ENCODE peak calls at places on chromosomes 5 and 9, in ten cellular contexts. One of them, this sample, is unnamed.

GRCh38 chr9:98081477-98082219 is 25.1 kb downstream of the NANS start:
- DNase-seq in SW 1271: peak
- DNase-seq in amniotic stem cell: no peak
- DNase-seq in T-helper 9 cell: no peak
- DNase-seq in CD4-positive, alpha-beta memory T cell: no peak
- DNase-seq in HTR-8/SVneo: no peak
- DNase-seq in stomach: peak
- DNase-seq in ACHN: peak
- DNase-seq in GM19239: no peak
- DNase-seq in psoas muscle: no peak
- DNase-seq in this sample: no peak

GRCh38 chr5:133324058-133324457 is 272.2 kb downstream of the HSPA4 start:
- DNase-seq in psoas muscle: no peak
- DNase-seq in SW 1271: no peak
- DNase-seq in GM19239: no peak
- DNase-seq in T-helper 9 cell: no peak
- DNase-seq in CD4-positive, alpha-beta memory T cell: no peak
- DNase-seq in stomach: no peak
- DNase-seq in amniotic stem cell: no peak
- DNase-seq in ACHN: no peak
- DNase-seq in HTR-8/SVneo: no peak
- DNase-seq in this sample: no peak

GRCh38 chr9:91154686-91155085 is 207.0 kb downstream of the AUH start:
- DNase-seq in ACHN: no peak
- DNase-seq in CD4-positive, alpha-beta memory T cell: no peak
- DNase-seq in T-helper 9 cell: no peak
- DNase-seq in SW 1271: no peak
- DNase-seq in stomach: no peak
- DNase-seq in GM19239: no peak
- DNase-seq in psoas muscle: no peak
- DNase-seq in HTR-8/SVneo: no peak
- DNase-seq in amniotic stem cell: no peak
- DNase-seq in this sample: no peak

GRCh38 chr5:179679014-179679674 is 1.7 kb downstream of the CBY3 start:
- DNase-seq in psoas muscle: peak
- DNase-seq in stomach: peak
- DNase-seq in HTR-8/SVneo: no peak
- DNase-seq in amniotic stem cell: no peak
- DNase-seq in GM19239: no peak
- DNase-seq in CD4-positive, alpha-beta memory T cell: peak
- DNase-seq in T-helper 9 cell: peak
- DNase-seq in ACHN: no peak
- DNase-seq in SW 1271: peak
- DNase-seq in this sample: peak

GRCh38 chr5:177116631-177117373 is 16.8 kb upstream of the NSD1 start:
- DNase-seq in GM19239: peak
- DNase-seq in amniotic stem cell: no peak
- DNase-seq in ACHN: no peak
- DNase-seq in stomach: peak
- DNase-seq in T-helper 9 cell: peak
- DNase-seq in CD4-positive, alpha-beta memory T cell: peak
- DNase-seq in SW 1271: no peak
- DNase-seq in psoas muscle: peak
- DNase-seq in HTR-8/SVneo: no peak
- DNase-seq in this sample: peak

GRCh38 chr5:111364992-111365391 is 140.8 kb downstream of the CAMK4 start:
- DNase-seq in stomach: no peak
- DNase-seq in ACHN: peak
- DNase-seq in amniotic stem cell: no peak
- DNase-seq in CD4-positive, alpha-beta memory T cell: no peak
- DNase-seq in SW 1271: no peak
- DNase-seq in T-helper 9 cell: no peak
- DNase-seq in HTR-8/SVneo: no peak
- DNase-seq in psoas muscle: no peak
- DNase-seq in GM19239: no peak
- DNase-seq in this sample: no peak

GRCh38 chr9:761155-761792 is 80.2 kb upstream of the DMRT1 start:
- DNase-seq in SW 1271: no peak
- DNase-seq in T-helper 9 cell: no peak
- DNase-seq in amniotic stem cell: no peak
- DNase-seq in stomach: no peak
- DNase-seq in CD4-positive, alpha-beta memory T cell: no peak
- DNase-seq in ACHN: no peak
- DNase-seq in HTR-8/SVneo: no peak
- DNase-seq in psoas muscle: no peak
- DNase-seq in GM19239: no peak
- DNase-seq in this sample: no peak

GRCh38 chr5:172762214-172763119 is 8.5 kb downstream of the DUSP1 start:
- DNase-seq in T-helper 9 cell: no peak
- DNase-seq in GM19239: no peak
- DNase-seq in stomach: no peak
- DNase-seq in psoas muscle: no peak
- DNase-seq in CD4-positive, alpha-beta memory T cell: no peak
- DNase-seq in HTR-8/SVneo: no peak
- DNase-seq in SW 1271: no peak
- DNase-seq in ACHN: no peak
- DNase-seq in amniotic stem cell: no peak
- DNase-seq in this sample: no peak

GRCh38 chr5:348726-349125 is 27.2 kb downstream of the AHRR start:
- DNase-seq in SW 1271: no peak
- DNase-seq in GM19239: no peak
- DNase-seq in psoas muscle: no peak
- DNase-seq in stomach: no peak
- DNase-seq in CD4-positive, alpha-beta memory T cell: no peak
- DNase-seq in T-helper 9 cell: no peak
- DNase-seq in ACHN: no peak
- DNase-seq in amniotic stem cell: no peak
- DNase-seq in HTR-8/SVneo: no peak
- DNase-seq in this sample: no peak

GRCh38 chr9:136723989-136724388 is 11.6 kb downstream of the DIPK1B start:
- DNase-seq in SW 1271: no peak
- DNase-seq in GM19239: no peak
- DNase-seq in amniotic stem cell: no peak
- DNase-seq in ACHN: no peak
- DNase-seq in psoas muscle: no peak
- DNase-seq in HTR-8/SVneo: no peak
- DNase-seq in CD4-positive, alpha-beta memory T cell: no peak
- DNase-seq in T-helper 9 cell: no peak
- DNase-seq in stomach: no peak
- DNase-seq in this sample: no peak

GRCh38 chr5:54217826-54218503 is 92.4 kb downstream of the ARL15 start:
- DNase-seq in SW 1271: no peak
- DNase-seq in psoas muscle: no peak
- DNase-seq in HTR-8/SVneo: peak
- DNase-seq in CD4-positive, alpha-beta memory T cell: peak
- DNase-seq in ACHN: peak
- DNase-seq in GM19239: peak
- DNase-seq in T-helper 9 cell: no peak
- DNase-seq in amniotic stem cell: peak
- DNase-seq in stomach: peak
- DNase-seq in this sample: no peak

GRCh38 chr5:33299621-33300208 is 141.1 kb upstream of the TARS1 start:
- DNase-seq in SW 1271: no peak
- DNase-seq in ACHN: peak
- DNase-seq in T-helper 9 cell: no peak
- DNase-seq in GM19239: no peak
- DNase-seq in psoas muscle: no peak
- DNase-seq in amniotic stem cell: peak
- DNase-seq in stomach: no peak
- DNase-seq in CD4-positive, alpha-beta memory T cell: no peak
- DNase-seq in HTR-8/SVneo: peak
- DNase-seq in this sample: no peak

GRCh38 chr5:155307219-155307618 is 293.7 kb downstream of the KIF4B start:
- DNase-seq in T-helper 9 cell: no peak
- DNase-seq in psoas muscle: no peak
- DNase-seq in HTR-8/SVneo: no peak
- DNase-seq in CD4-positive, alpha-beta memory T cell: no peak
- DNase-seq in ACHN: no peak
- DNase-seq in GM19239: no peak
- DNase-seq in amniotic stem cell: no peak
- DNase-seq in stomach: no peak
- DNase-seq in SW 1271: no peak
- DNase-seq in this sample: no peak

GRCh38 chr5:56669534-56670483 is 145.5 kb upstream of the MAP3K1 start:
- DNase-seq in GM19239: peak
- DNase-seq in CD4-positive, alpha-beta memory T cell: peak
- DNase-seq in ACHN: no peak
- DNase-seq in psoas muscle: peak
- DNase-seq in SW 1271: no peak
- DNase-seq in amniotic stem cell: no peak
- DNase-seq in HTR-8/SVneo: no peak
- DNase-seq in T-helper 9 cell: peak
- DNase-seq in stomach: peak
- DNase-seq in this sample: peak

GRCh38 chr5:167561796-167562195 is 729.6 kb upstream of the WWC1 start:
- DNase-seq in GM19239: no peak
- DNase-seq in amniotic stem cell: no peak
- DNase-seq in psoas muscle: no peak
- DNase-seq in HTR-8/SVneo: no peak
- DNase-seq in stomach: no peak
- DNase-seq in CD4-positive, alpha-beta memory T cell: no peak
- DNase-seq in ACHN: no peak
- DNase-seq in T-helper 9 cell: no peak
- DNase-seq in SW 1271: no peak
- DNase-seq in this sample: no peak

GRCh38 chr5:53557386-53557785 is 3.1 kb upstream of the NDUFS4 start:
- DNase-seq in ACHN: no peak
- DNase-seq in stomach: no peak
- DNase-seq in amniotic stem cell: no peak
- DNase-seq in GM19239: no peak
- DNase-seq in T-helper 9 cell: no peak
- DNase-seq in SW 1271: no peak
- DNase-seq in HTR-8/SVneo: no peak
- DNase-seq in CD4-positive, alpha-beta memory T cell: no peak
- DNase-seq in psoas muscle: no peak
- DNase-seq in this sample: no peak

GRCh38 chr5:38468978-38469706 is 87.3 kb downstream of the LIFR start:
- DNase-seq in T-helper 9 cell: no peak
- DNase-seq in stomach: no peak
- DNase-seq in psoas muscle: peak
- DNase-seq in CD4-positive, alpha-beta memory T cell: no peak
- DNase-seq in SW 1271: no peak
- DNase-seq in GM19239: no peak
- DNase-seq in amniotic stem cell: no peak
- DNase-seq in ACHN: no peak
- DNase-seq in HTR-8/SVneo: no peak
- DNase-seq in this sample: no peak

GRCh38 chr9:85743290-85744128 is 1.8 kb upstream of the AGTPBP1 start:
- DNase-seq in T-helper 9 cell: no peak
- DNase-seq in HTR-8/SVneo: peak
- DNase-seq in psoas muscle: no peak
- DNase-seq in ACHN: no peak
- DNase-seq in CD4-positive, alpha-beta memory T cell: peak
- DNase-seq in amniotic stem cell: no peak
- DNase-seq in GM19239: no peak
- DNase-seq in stomach: peak
- DNase-seq in SW 1271: no peak
- DNase-seq in this sample: peak

GRCh38 chr5:58185397-58186195 is 274.3 kb downstream of the PLK2 start:
- DNase-seq in GM19239: no peak
- DNase-seq in ACHN: no peak
- DNase-seq in stomach: no peak
- DNase-seq in amniotic stem cell: no peak
- DNase-seq in CD4-positive, alpha-beta memory T cell: no peak
- DNase-seq in SW 1271: no peak
- DNase-seq in HTR-8/SVneo: no peak
- DNase-seq in T-helper 9 cell: no peak
- DNase-seq in psoas muscle: no peak
- DNase-seq in this sample: no peak

GRCh38 chr9:115008536-115008935 is 78.1 kb upstream of the TNFSF8 start:
- DNase-seq in stomach: no peak
- DNase-seq in ACHN: peak
- DNase-seq in SW 1271: no peak
- DNase-seq in HTR-8/SVneo: peak
- DNase-seq in CD4-positive, alpha-beta memory T cell: no peak
- DNase-seq in T-helper 9 cell: no peak
- DNase-seq in psoas muscle: no peak
- DNase-seq in GM19239: no peak
- DNase-seq in amniotic stem cell: peak
- DNase-seq in this sample: no peak

GRCh38 chr5:138874771-138875628 is at the start of gene LRRTM2:
- DNase-seq in CD4-positive, alpha-beta memory T cell: no peak
- DNase-seq in T-helper 9 cell: no peak
- DNase-seq in SW 1271: no peak
- DNase-seq in HTR-8/SVneo: peak
- DNase-seq in amniotic stem cell: peak
- DNase-seq in ACHN: peak
- DNase-seq in GM19239: no peak
- DNase-seq in stomach: no peak
- DNase-seq in psoas muscle: no peak
- DNase-seq in this sample: no peak

GRCh38 chr9:2158111-2158610 is 143.0 kb downstream of the SMARCA2 start:
- DNase-seq in SW 1271: no peak
- DNase-seq in GM19239: no peak
- DNase-seq in stomach: peak
- DNase-seq in amniotic stem cell: peak
- DNase-seq in HTR-8/SVneo: peak
- DNase-seq in psoas muscle: peak
- DNase-seq in T-helper 9 cell: peak
- DNase-seq in ACHN: peak
- DNase-seq in CD4-positive, alpha-beta memory T cell: peak
- DNase-seq in this sample: peak

GRCh38 chr5:73370620-73371583 is 77.7 kb downstream of the FOXD1 start:
- DNase-seq in CD4-positive, alpha-beta memory T cell: no peak
- DNase-seq in HTR-8/SVneo: peak
- DNase-seq in amniotic stem cell: peak
- DNase-seq in ACHN: peak
- DNase-seq in T-helper 9 cell: no peak
- DNase-seq in psoas muscle: no peak
- DNase-seq in stomach: no peak
- DNase-seq in SW 1271: peak
- DNase-seq in GM19239: no peak
- DNase-seq in this sample: no peak

GRCh38 chr5:66881475-66882161 is 285.4 kb downstream of the MAST4 start:
- DNase-seq in ACHN: no peak
- DNase-seq in HTR-8/SVneo: no peak
- DNase-seq in T-helper 9 cell: no peak
- DNase-seq in amniotic stem cell: no peak
- DNase-seq in CD4-positive, alpha-beta memory T cell: no peak
- DNase-seq in SW 1271: no peak
- DNase-seq in psoas muscle: no peak
- DNase-seq in stomach: peak
- DNase-seq in GM19239: no peak
- DNase-seq in this sample: no peak